ENCODE peak calls at places on chromosome 15, in eight cellular contexts. One of them, this sample, is unnamed.

GRCh38 chr15:28919679-28920655 is 34.2 kb downstream of the APBA2 start:
- DNase-seq in fibroblast of villous mesenchyme: no peak
- DNase-seq in GM12864: no peak
- DNase-seq in coronary artery: no peak
- DNase-seq in spleen: peak; percentile 72
- DNase-seq in retinal pigment epithelial cell: no peak
- DNase-seq in astrocyte of the spinal cord: no peak
- DNase-seq in mammary epithelial cell: no peak
- DNase-seq in this sample: no peak

GRCh38 chr15:74402337-74402839 is 31.4 kb downstream of the SEMA7A start:
- DNase-seq in fibroblast of villous mesenchyme: no peak
- DNase-seq in coronary artery: no peak
- DNase-seq in mammary epithelial cell: no peak
- DNase-seq in GM12864: no peak
- DNase-seq in retinal pigment epithelial cell: no peak
- DNase-seq in astrocyte of the spinal cord: no peak
- DNase-seq in spleen: no peak
- DNase-seq in this sample: no peak

GRCh38 chr15:51082246-51082645 is 12.5 kb downstream of the TNFAIP8L3 start:
- DNase-seq in spleen: no peak
- DNase-seq in retinal pigment epithelial cell: no peak
- DNase-seq in GM12864: no peak
- DNase-seq in coronary artery: no peak
- DNase-seq in fibroblast of villous mesenchyme: no peak
- DNase-seq in mammary epithelial cell: no peak
- DNase-seq in astrocyte of the spinal cord: no peak
- DNase-seq in this sample: no peak

GRCh38 chr15:79007066-79007465 is 62.2 kb upstream of the CTSH start:
- DNase-seq in mammary epithelial cell: no peak
- DNase-seq in coronary artery: no peak
- DNase-seq in GM12864: no peak
- DNase-seq in retinal pigment epithelial cell: no peak
- DNase-seq in astrocyte of the spinal cord: peak; percentile 24
- DNase-seq in fibroblast of villous mesenchyme: peak; percentile 51
- DNase-seq in spleen: peak; percentile 59
- DNase-seq in this sample: peak; percentile 37

GRCh38 chr15:40412095-40412759 is 6.6 kb downstream of the IVD start:
- DNase-seq in retinal pigment epithelial cell: no peak
- DNase-seq in coronary artery: no peak
- DNase-seq in mammary epithelial cell: no peak
- DNase-seq in spleen: peak; percentile 36
- DNase-seq in GM12864: no peak
- DNase-seq in fibroblast of villous mesenchyme: no peak
- DNase-seq in astrocyte of the spinal cord: no peak
- DNase-seq in this sample: no peak

GRCh38 chr15:57509121-57509520 is 82.6 kb upstream of the MYZAP start:
- DNase-seq in spleen: no peak
- DNase-seq in fibroblast of villous mesenchyme: peak; percentile 32
- DNase-seq in GM12864: no peak
- DNase-seq in astrocyte of the spinal cord: peak; percentile 31
- DNase-seq in retinal pigment epithelial cell: no peak
- DNase-seq in coronary artery: no peak
- DNase-seq in mammary epithelial cell: no peak
- DNase-seq in this sample: no peak

GRCh38 chr15:42854576-42854975 is 66.0 kb downstream of the TTBK2 start:
- DNase-seq in GM12864: no peak
- DNase-seq in retinal pigment epithelial cell: no peak
- DNase-seq in astrocyte of the spinal cord: no peak
- DNase-seq in spleen: no peak
- DNase-seq in mammary epithelial cell: no peak
- DNase-seq in fibroblast of villous mesenchyme: no peak
- DNase-seq in coronary artery: no peak
- DNase-seq in this sample: no peak

GRCh38 chr15:29734917-29735572 is 87.2 kb downstream of the TJP1 start:
- DNase-seq in spleen: no peak
- DNase-seq in fibroblast of villous mesenchyme: peak; percentile 60
- DNase-seq in GM12864: no peak
- DNase-seq in retinal pigment epithelial cell: peak; percentile 87
- DNase-seq in mammary epithelial cell: no peak
- DNase-seq in astrocyte of the spinal cord: peak; percentile 49
- DNase-seq in coronary artery: no peak
- DNase-seq in this sample: no peak

GRCh38 chr15:92955706-92956105 is 55.6 kb downstream of the CHD2 start:
- DNase-seq in GM12864: no peak
- DNase-seq in coronary artery: no peak
- DNase-seq in fibroblast of villous mesenchyme: no peak
- DNase-seq in retinal pigment epithelial cell: no peak
- DNase-seq in mammary epithelial cell: no peak
- DNase-seq in spleen: no peak
- DNase-seq in astrocyte of the spinal cord: no peak
- DNase-seq in this sample: no peak

GRCh38 chr15:94653071-94653470 is 421.7 kb downstream of the MCTP2 start:
- DNase-seq in retinal pigment epithelial cell: no peak
- DNase-seq in spleen: no peak
- DNase-seq in astrocyte of the spinal cord: no peak
- DNase-seq in fibroblast of villous mesenchyme: no peak
- DNase-seq in GM12864: no peak
- DNase-seq in mammary epithelial cell: no peak
- DNase-seq in coronary artery: no peak
- DNase-seq in this sample: no peak

GRCh38 chr15:74041311-74041756 is 41.0 kb downstream of the GOLGA6A start:
- DNase-seq in mammary epithelial cell: no peak
- DNase-seq in retinal pigment epithelial cell: no peak
- DNase-seq in fibroblast of villous mesenchyme: peak; percentile 18
- DNase-seq in astrocyte of the spinal cord: no peak
- DNase-seq in coronary artery: no peak
- DNase-seq in GM12864: no peak
- DNase-seq in spleen: no peak
- DNase-seq in this sample: no peak

GRCh38 chr15:45378913-45379262 is 544 bp upstream of the GATM start:
- DNase-seq in astrocyte of the spinal cord: no peak
- DNase-seq in coronary artery: no peak
- DNase-seq in retinal pigment epithelial cell: no peak
- DNase-seq in GM12864: no peak
- DNase-seq in mammary epithelial cell: no peak
- DNase-seq in spleen: no peak
- DNase-seq in fibroblast of villous mesenchyme: no peak
- DNase-seq in this sample: no peak

GRCh38 chr15:48149858-48150257 is 28.2 kb downstream of the MYEF2 start:
- DNase-seq in coronary artery: no peak
- DNase-seq in spleen: no peak
- DNase-seq in retinal pigment epithelial cell: no peak
- DNase-seq in fibroblast of villous mesenchyme: no peak
- DNase-seq in astrocyte of the spinal cord: peak; percentile 67
- DNase-seq in mammary epithelial cell: peak; percentile 47
- DNase-seq in GM12864: no peak
- DNase-seq in this sample: no peak

GRCh38 chr15:61173899-61174689 is 55.0 kb downstream of the RORA start:
- DNase-seq in mammary epithelial cell: no peak
- DNase-seq in GM12864: no peak
- DNase-seq in fibroblast of villous mesenchyme: no peak
- DNase-seq in spleen: no peak
- DNase-seq in coronary artery: no peak
- DNase-seq in retinal pigment epithelial cell: peak; percentile 36
- DNase-seq in astrocyte of the spinal cord: no peak
- DNase-seq in this sample: no peak

GRCh38 chr15:74454764-74455500 is 6.0 kb downstream of the UBL7 start:
- DNase-seq in retinal pigment epithelial cell: no peak
- DNase-seq in mammary epithelial cell: no peak
- DNase-seq in fibroblast of villous mesenchyme: no peak
- DNase-seq in spleen: no peak
- DNase-seq in astrocyte of the spinal cord: no peak
- DNase-seq in coronary artery: no peak
- DNase-seq in GM12864: no peak
- DNase-seq in this sample: no peak

GRCh38 chr15:81023483-81024264 is 23.0 kb downstream of the TLNRD1 start:
- DNase-seq in GM12864: peak; percentile 96
- DNase-seq in fibroblast of villous mesenchyme: peak; percentile 59
- DNase-seq in mammary epithelial cell: no peak
- DNase-seq in retinal pigment epithelial cell: no peak
- DNase-seq in astrocyte of the spinal cord: peak; percentile 79
- DNase-seq in coronary artery: peak; percentile 89
- DNase-seq in spleen: peak; percentile 86
- DNase-seq in this sample: peak; percentile 81

GRCh38 chr15:52208306-52208946 is 17.2 kb upstream of the GNB5 start:
- DNase-seq in mammary epithelial cell: peak; percentile 62
- DNase-seq in GM12864: no peak
- DNase-seq in coronary artery: no peak
- DNase-seq in retinal pigment epithelial cell: no peak
- DNase-seq in fibroblast of villous mesenchyme: peak; percentile 79
- DNase-seq in spleen: peak; percentile 83
- DNase-seq in astrocyte of the spinal cord: peak; percentile 68
- DNase-seq in this sample: peak; percentile 65

GRCh38 chr15:35080226-35080625 is 4.9 kb downstream of the NANOGP8 start:
- DNase-seq in fibroblast of villous mesenchyme: no peak
- DNase-seq in mammary epithelial cell: no peak
- DNase-seq in retinal pigment epithelial cell: no peak
- DNase-seq in GM12864: no peak
- DNase-seq in coronary artery: no peak
- DNase-seq in spleen: no peak
- DNase-seq in astrocyte of the spinal cord: no peak
- DNase-seq in this sample: no peak

DNA sequence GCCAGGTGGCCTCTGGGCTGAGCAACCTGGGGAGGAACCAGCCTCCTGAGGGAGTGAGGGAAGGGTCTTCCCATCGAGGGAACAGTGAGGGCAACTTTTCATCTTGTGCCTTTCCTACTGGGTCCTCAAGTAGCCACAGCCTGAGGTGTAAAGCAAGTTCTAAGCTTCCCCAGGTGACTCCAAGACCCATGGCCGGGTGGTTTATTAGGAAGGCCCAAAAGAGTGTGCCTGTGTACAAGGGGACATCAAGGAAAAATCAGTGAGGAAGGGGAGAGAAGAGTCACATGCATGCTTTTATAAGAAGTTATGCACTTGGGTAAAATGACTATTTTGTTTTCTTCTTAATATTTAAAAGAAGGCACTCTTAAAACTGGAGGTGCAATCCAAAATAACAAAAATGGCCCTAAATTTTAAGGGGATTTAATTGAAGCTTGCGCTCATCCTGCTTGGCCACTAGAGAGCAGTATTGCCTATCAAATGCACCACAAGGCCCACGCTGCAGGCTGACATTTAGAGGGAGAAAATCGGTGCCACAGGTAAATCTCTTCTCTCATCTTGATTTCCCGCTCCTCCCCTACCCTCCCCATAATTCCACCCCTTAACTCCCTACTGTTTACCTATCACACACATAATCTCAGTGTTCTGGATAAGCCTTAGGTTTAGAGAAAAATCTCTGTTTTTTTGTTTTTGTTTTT is 6.7 kb downstream of the NANOGP8 start:
- DNase-seq in GM12864: peak; percentile 39
- DNase-seq in fibroblast of villous mesenchyme: peak; percentile 77
- DNase-seq in astrocyte of the spinal cord: peak; percentile 51
- DNase-seq in mammary epithelial cell: peak; percentile 16
- DNase-seq in spleen: no peak
- DNase-seq in retinal pigment epithelial cell: peak; percentile 16
- DNase-seq in coronary artery: no peak
- DNase-seq in this sample: peak; percentile 81
- TF ChIP-seq CTCF in GM12864: peak; percentile 79
- TF ChIP-seq CTCF in fibroblast of villous mesenchyme: peak; percentile 75
- TF ChIP-seq CTCF in astrocyte of the spinal cord: peak; percentile 73
- TF ChIP-seq CTCF in mammary epithelial cell: peak; percentile 83
- TF ChIP-seq CTCF in spleen: peak; percentile 49
- TF ChIP-seq CTCF in retinal pigment epithelial cell: peak; percentile 82
- TF ChIP-seq CTCF in coronary artery: peak; percentile 55
- TF ChIP-seq CTCF in this sample: peak; percentile 77

DNA sequence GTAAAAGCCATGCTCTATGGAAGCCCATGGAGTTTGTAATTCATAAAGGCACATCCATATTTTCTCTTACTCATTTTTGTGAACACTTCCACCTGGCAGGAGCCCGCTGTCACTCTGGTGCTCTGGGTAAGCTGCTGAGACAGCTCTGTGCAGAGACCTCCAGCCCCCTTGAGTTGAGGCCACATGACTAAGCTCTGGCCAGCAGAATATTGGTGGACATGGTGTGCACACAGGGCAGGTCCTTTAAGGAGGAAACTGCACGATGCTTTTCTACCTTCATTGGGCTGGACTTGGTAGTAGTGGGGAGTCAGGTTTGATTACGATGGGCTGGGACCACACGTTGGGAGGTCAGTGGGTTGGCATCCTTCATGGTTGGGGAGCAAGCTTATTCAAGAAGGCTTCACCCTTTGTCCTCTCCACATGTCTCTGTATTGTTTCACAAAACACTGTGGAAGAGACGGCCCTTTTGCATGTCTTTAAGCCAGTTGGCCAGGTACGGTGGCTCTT is 29.0 kb downstream of the CCNB2 start:
- DNase-seq in spleen: no peak
- DNase-seq in coronary artery: no peak
- DNase-seq in mammary epithelial cell: no peak
- DNase-seq in astrocyte of the spinal cord: no peak
- DNase-seq in retinal pigment epithelial cell: no peak
- DNase-seq in fibroblast of villous mesenchyme: no peak
- DNase-seq in GM12864: no peak
- DNase-seq in this sample: no peak
- TF ChIP-seq CTCF in spleen: no peak
- TF ChIP-seq CTCF in coronary artery: no peak
- TF ChIP-seq CTCF in mammary epithelial cell: no peak
- TF ChIP-seq CTCF in astrocyte of the spinal cord: no peak
- TF ChIP-seq CTCF in retinal pigment epithelial cell: no peak
- TF ChIP-seq CTCF in fibroblast of villous mesenchyme: no peak
- TF ChIP-seq CTCF in GM12864: no peak
- TF ChIP-seq CTCF in this sample: no peak

GRCh38 chr15:66839511-66840112 is 137.6 kb downstream of the SMAD6 start:
- DNase-seq in spleen: peak; percentile 6
- DNase-seq in retinal pigment epithelial cell: no peak
- DNase-seq in astrocyte of the spinal cord: peak; percentile 3
- DNase-seq in GM12864: no peak
- DNase-seq in fibroblast of villous mesenchyme: no peak
- DNase-seq in coronary artery: no peak
- DNase-seq in mammary epithelial cell: no peak
- DNase-seq in this sample: no peak
- TF ChIP-seq CTCF in spleen: no peak
- TF ChIP-seq CTCF in retinal pigment epithelial cell: no peak
- TF ChIP-seq CTCF in astrocyte of the spinal cord: no peak
- TF ChIP-seq CTCF in GM12864: no peak
- TF ChIP-seq CTCF in fibroblast of villous mesenchyme: no peak
- TF ChIP-seq CTCF in coronary artery: no peak
- TF ChIP-seq CTCF in mammary epithelial cell: no peak
- TF ChIP-seq CTCF in this sample: no peak

GRCh38 chr15:95848126-95848525 is 482.4 kb upstream of the NR2F2 start:
- DNase-seq in astrocyte of the spinal cord: no peak
- DNase-seq in coronary artery: no peak
- DNase-seq in retinal pigment epithelial cell: no peak
- DNase-seq in GM12864: no peak
- DNase-seq in spleen: no peak
- DNase-seq in mammary epithelial cell: no peak
- DNase-seq in fibroblast of villous mesenchyme: no peak
- DNase-seq in this sample: no peak

GRCh38 chr15:95845862-95846515 is 484.5 kb upstream of the NR2F2 start:
- DNase-seq in spleen: peak; percentile 69
- DNase-seq in fibroblast of villous mesenchyme: peak; percentile 92
- DNase-seq in retinal pigment epithelial cell: no peak
- DNase-seq in coronary artery: no peak
- DNase-seq in astrocyte of the spinal cord: peak; percentile 69
- DNase-seq in GM12864: no peak
- DNase-seq in mammary epithelial cell: no peak
- DNase-seq in this sample: no peak

GRCh38 chr15:95853350-95853749 is 477.1 kb upstream of the NR2F2 start:
- DNase-seq in GM12864: no peak
- DNase-seq in coronary artery: no peak
- DNase-seq in fibroblast of villous mesenchyme: peak; percentile 42
- DNase-seq in retinal pigment epithelial cell: no peak
- DNase-seq in spleen: no peak
- DNase-seq in mammary epithelial cell: no peak
- DNase-seq in astrocyte of the spinal cord: peak; percentile 35
- DNase-seq in this sample: no peak

GRCh38 chr15:95850837-95851236 is 479.7 kb upstream of the NR2F2 start:
- DNase-seq in spleen: no peak
- DNase-seq in GM12864: no peak
- DNase-seq in astrocyte of the spinal cord: no peak
- DNase-seq in retinal pigment epithelial cell: no peak
- DNase-seq in coronary artery: no peak
- DNase-seq in mammary epithelial cell: no peak
- DNase-seq in fibroblast of villous mesenchyme: no peak
- DNase-seq in this sample: no peak
- TF ChIP-seq CTCF in spleen: no peak
- TF ChIP-seq CTCF in GM12864: no peak
- TF ChIP-seq CTCF in astrocyte of the spinal cord: no peak
- TF ChIP-seq CTCF in retinal pigment epithelial cell: no peak
- TF ChIP-seq CTCF in coronary artery: no peak
- TF ChIP-seq CTCF in mammary epithelial cell: no peak
- TF ChIP-seq CTCF in fibroblast of villous mesenchyme: peak; percentile 28
- TF ChIP-seq CTCF in this sample: no peak

This sample was measured in GM20000.